ENCODE peak calls at places on chromosomes 1 and 21, in five cellular contexts. One of them, this sample, is unnamed.

GRCh38 chr1:236101233-236102200 is 36.6 kb upstream of the NID1 start:
- DNase-seq in RWPE1: no peak
- DNase-seq in ovary: no peak
- DNase-seq in dorsolateral prefrontal cortex: no peak
- DNase-seq in astrocyte: no peak
- DNase-seq in this sample: no peak

GRCh38 chr1:228265167-228265566 is 57.3 kb downstream of the OBSCN start:
- DNase-seq in RWPE1: peak; percentile 23
- DNase-seq in ovary: no peak
- DNase-seq in dorsolateral prefrontal cortex: no peak
- DNase-seq in astrocyte: no peak
- DNase-seq in this sample: peak; percentile 19

GRCh38 chr1:228178737-228179720 is 13.4 kb downstream of the IBA57 start:
- DNase-seq in RWPE1: no peak
- DNase-seq in ovary: peak; percentile 76
- DNase-seq in dorsolateral prefrontal cortex: no peak
- DNase-seq in astrocyte: no peak
- DNase-seq in this sample: no peak

GRCh38 chr1:81517987-81518386 is 282.7 kb upstream of the ADGRL2 start:
- DNase-seq in RWPE1: no peak
- DNase-seq in ovary: no peak
- DNase-seq in dorsolateral prefrontal cortex: no peak
- DNase-seq in astrocyte: no peak
- DNase-seq in this sample: no peak

GRCh38 chr1:32242341-32242851 is 4.6 kb upstream of the FAM167B start:
- DNase-seq in RWPE1: no peak
- DNase-seq in ovary: peak; percentile 60
- DNase-seq in dorsolateral prefrontal cortex: no peak
- DNase-seq in astrocyte: no peak
- DNase-seq in this sample: no peak

GRCh38 chr1:179121159-179121938 is 39.5 kb downstream of the TOR3A start:
- DNase-seq in RWPE1: no peak
- DNase-seq in ovary: no peak
- DNase-seq in dorsolateral prefrontal cortex: no peak
- DNase-seq in astrocyte: no peak
- DNase-seq in this sample: peak; percentile 39

GRCh38 chr1:172470149-172470548 is 26.3 kb upstream of the PIGC start:
- DNase-seq in RWPE1: no peak
- DNase-seq in ovary: no peak
- DNase-seq in dorsolateral prefrontal cortex: no peak
- DNase-seq in astrocyte: no peak
- DNase-seq in this sample: no peak

GRCh38 chr1:192952646-192953045 is 106.5 kb downstream of the UCHL5 start:
- DNase-seq in RWPE1: no peak
- DNase-seq in ovary: no peak
- DNase-seq in dorsolateral prefrontal cortex: no peak
- DNase-seq in astrocyte: peak; percentile 74
- DNase-seq in this sample: no peak

GRCh38 chr1:84702143-84702542 is 11.9 kb upstream of the SSX2IP start:
- DNase-seq in RWPE1: no peak
- DNase-seq in ovary: no peak
- DNase-seq in dorsolateral prefrontal cortex: no peak
- DNase-seq in astrocyte: no peak
- DNase-seq in this sample: no peak
- TF ChIP-seq CTCF in RWPE1: no peak
- TF ChIP-seq CTCF in ovary: no peak
- TF ChIP-seq CTCF in dorsolateral prefrontal cortex: no peak
- TF ChIP-seq CTCF in astrocyte: no peak
- TF ChIP-seq CTCF in this sample: no peak

DNA sequence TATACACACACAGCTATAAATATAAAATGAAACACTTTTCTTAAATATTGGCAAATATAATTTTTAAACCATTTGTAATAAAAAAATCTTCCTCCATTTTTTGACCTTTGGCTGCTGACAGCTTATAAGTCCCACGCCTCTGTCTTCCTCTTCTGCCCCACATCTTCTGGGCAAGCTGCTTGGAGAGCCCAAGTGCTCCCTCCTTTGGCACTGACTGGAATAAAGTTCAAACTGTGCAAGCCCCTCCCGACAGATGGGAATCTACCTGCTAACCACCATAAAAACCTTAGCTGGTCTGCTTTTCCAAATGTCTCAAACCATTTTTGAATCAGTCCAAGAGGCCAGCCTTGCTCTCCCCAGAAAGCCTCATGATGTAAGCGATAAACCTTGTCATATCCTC is 99.7 kb downstream of the SNX7 start:
- DNase-seq in RWPE1: no peak
- DNase-seq in ovary: no peak
- DNase-seq in dorsolateral prefrontal cortex: no peak
- DNase-seq in astrocyte: no peak
- DNase-seq in this sample: no peak
- TF ChIP-seq CTCF in RWPE1: no peak
- TF ChIP-seq CTCF in ovary: no peak
- TF ChIP-seq CTCF in dorsolateral prefrontal cortex: no peak
- TF ChIP-seq CTCF in astrocyte: no peak
- TF ChIP-seq CTCF in this sample: peak; percentile 30

DNA sequence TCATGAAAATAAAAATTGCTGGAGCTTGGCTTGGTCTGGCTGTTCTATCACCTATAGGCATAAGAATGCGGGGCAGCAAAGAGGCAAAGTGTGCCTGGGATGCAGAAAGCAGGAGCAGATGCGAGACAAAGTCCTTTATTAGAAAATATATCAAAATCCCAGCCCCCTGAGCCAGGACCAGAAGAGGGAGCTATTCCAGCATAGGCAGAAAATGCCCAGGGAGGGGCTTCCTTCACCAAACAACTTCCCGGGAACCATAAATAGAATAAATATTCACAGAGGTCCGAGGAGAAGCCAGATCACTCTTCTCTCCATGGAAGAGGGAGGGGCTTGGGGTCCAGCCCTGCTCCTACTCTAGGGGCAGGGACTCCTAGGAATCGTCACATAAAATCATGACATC is 5.0 kb downstream of the PPOX start:
- DNase-seq in RWPE1: no peak
- DNase-seq in ovary: peak; percentile 13
- DNase-seq in dorsolateral prefrontal cortex: no peak
- DNase-seq in astrocyte: no peak
- DNase-seq in this sample: no peak
- TF ChIP-seq CTCF in RWPE1: no peak
- TF ChIP-seq CTCF in ovary: no peak
- TF ChIP-seq CTCF in dorsolateral prefrontal cortex: no peak
- TF ChIP-seq CTCF in astrocyte: no peak
- TF ChIP-seq CTCF in this sample: peak; percentile 66

GRCh38 chr1:82783025-82783424 is 982.3 kb downstream of the ADGRL2 start:
- DNase-seq in RWPE1: no peak
- DNase-seq in ovary: no peak
- DNase-seq in dorsolateral prefrontal cortex: no peak
- DNase-seq in astrocyte: no peak
- DNase-seq in this sample: no peak

GRCh38 chr1:82782599-82782998 is 981.9 kb downstream of the ADGRL2 start:
- DNase-seq in RWPE1: no peak
- DNase-seq in ovary: no peak
- DNase-seq in dorsolateral prefrontal cortex: no peak
- DNase-seq in astrocyte: no peak
- DNase-seq in this sample: no peak

GRCh38 chr1:82777240-82777639 is 976.5 kb downstream of the ADGRL2 start:
- DNase-seq in RWPE1: no peak
- DNase-seq in ovary: no peak
- DNase-seq in dorsolateral prefrontal cortex: no peak
- DNase-seq in astrocyte: no peak
- DNase-seq in this sample: no peak

GRCh38 chr1:82775402-82776000 is 974.8 kb downstream of the ADGRL2 start:
- DNase-seq in RWPE1: peak; percentile 6
- DNase-seq in ovary: peak; percentile 29
- DNase-seq in dorsolateral prefrontal cortex: peak; percentile 53
- DNase-seq in astrocyte: no peak
- DNase-seq in this sample: no peak

DNA sequence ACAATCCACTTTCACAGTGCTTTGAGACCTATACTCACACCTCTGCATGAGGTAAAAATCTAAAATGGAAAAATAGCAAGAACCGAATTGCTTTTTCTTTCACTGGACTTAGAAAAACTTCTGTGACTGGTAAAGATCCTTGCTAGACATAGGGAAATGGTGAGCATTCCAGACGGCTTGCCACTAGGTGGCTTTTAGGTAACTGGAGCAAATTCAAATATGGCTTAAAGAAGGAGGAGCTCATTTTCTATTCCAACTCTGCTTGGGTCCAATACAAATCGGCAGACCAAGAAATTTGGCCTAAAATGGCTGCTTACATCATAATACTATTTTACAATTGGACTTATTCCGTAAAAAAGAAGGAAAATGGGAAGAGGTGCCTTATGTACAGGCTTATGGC is 977.9 kb downstream of the ADGRL2 start:
- DNase-seq in RWPE1: no peak
- DNase-seq in ovary: no peak
- DNase-seq in dorsolateral prefrontal cortex: no peak
- DNase-seq in astrocyte: no peak
- DNase-seq in this sample: no peak
- TF ChIP-seq CTCF in RWPE1: no peak
- TF ChIP-seq CTCF in ovary: no peak
- TF ChIP-seq CTCF in dorsolateral prefrontal cortex: no peak
- TF ChIP-seq CTCF in astrocyte: peak; percentile 28
- TF ChIP-seq CTCF in this sample: no peak

GRCh38 chr1:148334339-148335130 is 148.6 kb downstream of the PPIAL4G start:
- DNase-seq in RWPE1: peak; percentile 80
- DNase-seq in ovary: peak; percentile 73
- DNase-seq in dorsolateral prefrontal cortex: peak; percentile 83
- DNase-seq in astrocyte: peak; percentile 91
- DNase-seq in this sample: peak; percentile 90
- TF ChIP-seq CTCF in RWPE1: no peak
- TF ChIP-seq CTCF in ovary: no peak
- TF ChIP-seq CTCF in dorsolateral prefrontal cortex: no peak
- TF ChIP-seq CTCF in astrocyte: no peak
- TF ChIP-seq CTCF in this sample: no peak

DNA sequence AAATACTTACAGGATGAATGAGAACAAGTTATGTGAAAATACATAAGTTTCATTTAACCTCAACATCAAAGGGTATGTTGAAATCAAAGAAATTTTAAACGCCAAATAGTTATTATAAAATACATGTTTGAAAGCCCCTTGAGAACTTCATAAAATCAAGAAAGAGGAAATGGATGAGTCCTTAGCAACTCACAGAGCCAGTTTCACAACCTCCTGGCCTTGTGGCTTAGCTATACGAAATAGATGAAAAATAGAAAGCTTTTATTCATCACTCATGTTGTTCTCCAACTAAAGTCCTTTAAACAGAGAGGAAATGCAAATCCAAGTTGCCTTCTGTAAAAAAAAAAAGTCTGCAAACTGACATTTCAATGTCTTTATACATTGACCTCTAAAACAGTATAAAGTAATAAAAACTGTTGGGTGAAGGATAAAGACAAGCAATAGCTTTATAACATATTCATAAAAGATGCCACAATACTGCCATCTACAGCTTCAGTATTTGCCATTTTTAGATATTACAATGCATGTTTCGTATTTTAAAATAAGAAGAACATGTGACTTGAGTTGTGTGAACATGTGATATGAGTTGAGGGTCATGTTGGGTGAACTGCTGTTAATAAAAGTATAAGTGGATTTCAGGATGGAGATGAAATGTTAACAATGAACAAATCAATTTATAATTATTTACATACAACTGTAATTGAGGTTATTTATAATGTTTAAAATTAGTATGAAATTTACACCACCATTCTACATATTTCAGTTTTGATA is 847.7 kb downstream of the MRPL39 start:
- DNase-seq in RWPE1: no peak
- DNase-seq in ovary: no peak
- DNase-seq in dorsolateral prefrontal cortex: no peak
- DNase-seq in astrocyte: no peak
- DNase-seq in this sample: no peak
- TF ChIP-seq CTCF in RWPE1: no peak
- TF ChIP-seq CTCF in ovary: no peak
- TF ChIP-seq CTCF in dorsolateral prefrontal cortex: no peak
- TF ChIP-seq CTCF in astrocyte: no peak
- TF ChIP-seq CTCF in this sample: no peak

DNA sequence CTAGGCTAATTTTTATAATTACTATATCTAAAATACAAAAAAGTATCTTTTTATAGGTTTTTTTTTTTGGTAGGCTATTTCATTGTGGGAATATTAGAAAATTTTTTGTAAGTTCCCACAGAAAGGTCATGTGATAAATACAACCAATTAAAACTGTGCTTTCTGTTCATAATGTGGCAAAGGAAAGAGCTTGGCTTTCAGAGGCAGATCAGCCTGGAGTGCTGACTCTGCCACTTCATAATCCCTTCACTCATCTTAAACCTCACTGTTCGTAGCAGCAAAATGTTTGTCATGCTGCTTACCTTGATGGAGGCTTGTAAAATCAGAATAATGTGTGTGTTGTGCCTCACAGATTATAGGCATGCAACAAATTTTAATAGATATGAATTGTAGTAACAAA is 176.8 kb downstream of the ZP4 start:
- DNase-seq in RWPE1: no peak
- DNase-seq in ovary: no peak
- DNase-seq in dorsolateral prefrontal cortex: no peak
- DNase-seq in astrocyte: no peak
- DNase-seq in this sample: peak; percentile 1
- TF ChIP-seq CTCF in RWPE1: no peak
- TF ChIP-seq CTCF in ovary: no peak
- TF ChIP-seq CTCF in dorsolateral prefrontal cortex: no peak
- TF ChIP-seq CTCF in astrocyte: no peak
- TF ChIP-seq CTCF in this sample: no peak

GRCh38 chr1:18895317-18895716 is 7.0 kb downstream of the ALDH4A1 start:
- DNase-seq in RWPE1: no peak
- DNase-seq in ovary: no peak
- DNase-seq in dorsolateral prefrontal cortex: no peak
- DNase-seq in astrocyte: no peak
- DNase-seq in this sample: no peak
- TF ChIP-seq CTCF in RWPE1: no peak
- TF ChIP-seq CTCF in ovary: no peak
- TF ChIP-seq CTCF in dorsolateral prefrontal cortex: no peak
- TF ChIP-seq CTCF in astrocyte: no peak
- TF ChIP-seq CTCF in this sample: no peak

DNA sequence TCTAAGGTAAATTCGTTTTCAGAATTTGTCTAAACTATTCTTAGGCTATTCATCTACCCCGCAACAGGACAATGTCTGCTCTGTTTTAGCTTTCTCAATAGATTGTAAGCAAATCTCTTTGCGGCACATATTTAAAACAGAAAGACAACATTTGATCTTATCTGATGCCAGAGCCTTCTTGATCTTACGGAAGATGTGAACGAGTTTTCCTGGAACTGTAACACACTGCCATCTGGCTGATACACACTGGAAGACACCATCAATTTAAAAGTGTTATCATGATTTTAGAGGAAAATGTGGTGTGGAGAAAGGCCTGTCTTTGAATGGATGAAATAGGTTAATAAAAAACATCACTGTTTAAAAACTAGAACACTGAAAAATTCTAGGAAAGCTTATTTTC is 36.1 kb downstream of the COA6 start:
- DNase-seq in RWPE1: no peak
- DNase-seq in ovary: no peak
- DNase-seq in dorsolateral prefrontal cortex: no peak
- DNase-seq in astrocyte: no peak
- DNase-seq in this sample: no peak
- TF ChIP-seq CTCF in RWPE1: no peak
- TF ChIP-seq CTCF in ovary: no peak
- TF ChIP-seq CTCF in dorsolateral prefrontal cortex: peak; percentile 47
- TF ChIP-seq CTCF in astrocyte: no peak
- TF ChIP-seq CTCF in this sample: peak; percentile 48

This sample was measured in HFFc6.